ENCODE peak calls at places on chromosomes 3 and 15, in four cellular contexts. J is HepG2, W is K562, R is H1. L is an unnamed sample.

GRCh38 chr3:24399614-24400013 is 95.0 kb downstream of the THRB start:
- DNase-seq in J (no peak), W (no peak), R (no peak), L (no peak)

GRCh38 chr3:166060789-166061479 is 223.7 kb upstream of the BCHE start:
- DNase-seq in W (no peak), R (no peak), J (no peak), L (no peak)

GRCh38 chr3:50130436-50130835 is 24.7 kb upstream of the SEMA3F start:
- DNase-seq in R (no peak), W (no peak), J (no peak), L (no peak)

GRCh38 chr3:26428992-26429391 is 193.6 kb upstream of the LRRC3B start:
- DNase-seq in J (no peak), W (no peak), R (no peak), L (no peak)

GRCh38 chr3:61299343-61299742 is 48.1 kb upstream of the FHIT start:
- DNase-seq in W (no peak), R (no peak), J (peak; percentile 24), L (no peak)

GRCh38 chr3:119658994-119659393 is 1.4 kb downstream of the POPDC2 start:
- DNase-seq in J (no peak), R (no peak), W (no peak), L (no peak)

GRCh38 chr3:18649666-18650363 is 224.7 kb upstream of the SATB1 start:
- DNase-seq in J (no peak), R (no peak), W (no peak), L (no peak)

GRCh38 chr15:81548350-81549116 is 174.5 kb upstream of the TMC3 start:
- DNase-seq in W (no peak), J (no peak), R (no peak), L (no peak)

GRCh38 chr3:151315136-151315535 is 1.5 kb downstream of the GPR87 start:
- DNase-seq in J (no peak), R (no peak), W (no peak), L (no peak)

GRCh38 chr3:194671511-194671899 is 486 bp downstream of the LSG1 start:
- DNase-seq in J (peak; percentile 28), W (peak; percentile 53), R (no peak), L (peak; percentile 42)

GRCh38 chr3:15345051-15345607 is 12.7 kb upstream of the SH3BP5 start:
- DNase-seq in J (no peak), R (no peak), W (no peak), L (no peak)

GRCh38 chr3:142618917-142619401 is 22.8 kb downstream of the PLS1 start:
- DNase-seq in W (peak; percentile 32), J (peak; percentile 3), R (no peak), L (peak; percentile 64)

GRCh38 chr15:36605626-36606263 is 26.3 kb downstream of the CDIN1 start:
- DNase-seq in J (no peak), R (no peak), W (no peak), L (no peak)

GRCh38 chr3:99789322-99789721 is 28.3 kb upstream of the CMSS1 start:
- DNase-seq in R (no peak), W (peak; percentile 25), J (peak; percentile 37), L (peak; percentile 33)

GRCh38 chr3:102599819-102600576 is 165.2 kb downstream of the ZPLD1 start:
- DNase-seq in R (no peak), W (no peak), J (no peak), L (no peak)

GRCh38 chr3:155581579-155581978 is 163.3 kb downstream of the PLCH1 start:
- DNase-seq in W (no peak), J (no peak), R (no peak), L (no peak)

GRCh38 chr3:172140499-172141391 is 101.4 kb downstream of the FNDC3B start:
- DNase-seq in J (peak; percentile 98), R (no peak), W (no peak), L (peak; percentile 49)

GRCh38 chr3:133868166-133868565 is 27.5 kb downstream of the RAB6B start:
- DNase-seq in J (no peak), R (no peak), W (no peak), L (no peak)

GRCh38 chr15:95845862-95846515 is 484.5 kb upstream of the NR2F2 start:
- DNase-seq in J (no peak), W (no peak), R (no peak), L (no peak)

GRCh38 chr3:106425021-106425420 is 556.2 kb upstream of the CBLB start:
- DNase-seq in R (no peak), W (no peak), J (no peak), L (no peak)

GRCh38 chr15:52417501-52417900 is 111.2 kb downstream of the MYO5A start:
- DNase-seq in W (no peak), J (no peak), R (no peak), L (no peak)

GRCh38 chr3:5231536-5231935 is 44.0 kb downstream of the EDEM1 start:
- DNase-seq in W (no peak), J (no peak), R (no peak), L (no peak)

GRCh38 chr3:55242921-55243320 is 244.2 kb downstream of the WNT5A start:
- DNase-seq in W (no peak), J (no peak), R (no peak), L (no peak)

GRCh38 chr3:53154731-53155320 is 6.2 kb upstream of the PRKCD start:
- DNase-seq in J (no peak), W (no peak), R (no peak), L (no peak)

GRCh38 chr3:184372911-184373310 is 5.1 kb downstream of the THPO start:
- DNase-seq in R (no peak), J (no peak), W (no peak), L (no peak)

GRCh38 chr3:184551614-184552256 is 9.8 kb upstream of the EPHB3 start:
- DNase-seq in W (no peak), R (no peak), J (no peak), L (no peak)

GRCh38 chr3:32591960-32592462 is 21.4 kb upstream of the DYNC1LI1 start:
- DNase-seq in W (no peak), J (no peak), R (no peak), L (no peak)

GRCh38 chr3:23762214-23763039 is 43.3 kb upstream of the UBE2E1 start:
- DNase-seq in W (no peak), J (no peak), R (no peak), L (no peak)

GRCh38 chr15:63045438-63046278 is 3.1 kb downstream of the TPM1 start:
- DNase-seq in J (no peak), R (no peak), W (no peak), L (no peak)
- TF ChIP-seq MAFK in J (no peak), R (no peak), W (no peak), L (no peak)

GRCh38 chr15:71334874-71335273 is 219.6 kb downstream of the THSD4 start:
- DNase-seq in R (no peak), W (no peak), J (no peak), L (no peak)
- TF ChIP-seq KDM1A in R (no peak), W (no peak), J (no peak), L (no peak)

GRCh38 chr15:82737975-82738374 is 28.3 kb upstream of the AP3B2 start:
- DNase-seq in J (no peak), R (no peak), W (peak; percentile 26), L (no peak)
- TF ChIP-seq MAFK in J (no peak), R (no peak), W (peak; percentile 25), L (no peak)

DNA sequence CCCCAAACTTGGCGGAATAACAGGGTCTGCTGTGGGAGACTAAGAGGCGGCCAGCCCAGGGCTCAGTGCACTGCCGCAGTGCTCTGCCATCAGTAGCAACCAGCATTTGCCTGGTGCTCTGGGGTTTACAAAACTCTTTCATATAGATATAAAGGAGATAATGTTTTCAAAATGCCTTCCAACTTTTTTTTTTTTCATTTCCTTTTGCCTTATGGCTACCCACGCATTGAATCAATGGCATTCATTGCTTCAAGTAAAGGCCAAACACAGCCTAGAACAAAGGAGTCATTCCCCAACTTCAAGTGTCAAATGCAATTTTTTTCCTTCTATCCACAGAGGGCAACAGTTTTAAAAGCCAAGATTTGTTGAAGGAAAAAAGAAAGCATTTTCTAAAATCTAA is 11.6 kb upstream of the SLC24A5 start:
- DNase-seq in W (no peak), J (no peak), R (no peak), L (no peak)
- TF ChIP-seq KDM1A in W (no peak), J (no peak), R (no peak), L (no peak)

GRCh38 chr15:57610130-57610529 is 18.4 kb downstream of the MYZAP start:
- DNase-seq in W (no peak), R (no peak), J (no peak), L (peak; percentile 72)
- TF ChIP-seq MAFK in W (no peak), R (no peak), J (no peak), L (no peak)